ENCODE peak calls at places on chromosomes 3 and 15, in five cellular contexts. Q, B, X, V and D are unnamed samples.
A peak's percentile ranks its signal among the peaks of the same experiment; 100 is the strongest.

GRCh38 chr3:142235690-142236089 is 10.3 kb upstream of the GK5 start:
- DNase-seq in Q (no peak), V (no peak), X (no peak), B (no peak), D (no peak)

GRCh38 chr15:91456921-91457320 is 356.9 kb downstream of the SV2B start:
- DNase-seq in Q (no peak), V (no peak), X (no peak), B (no peak), D (no peak)

GRCh38 chr3:194070220-194070633 is 65.7 kb upstream of the HES1 start:
- DNase-seq in Q (peak; percentile 65), B (no peak), V (no peak), X (no peak), D (no peak)

GRCh38 chr3:185560676-185561075 is 8.3 kb upstream of the LIPH start:
- DNase-seq in B (no peak), V (no peak), X (no peak), Q (no peak), D (no peak)

GRCh38 chr3:11143476-11143875 is 10.8 kb upstream of the HRH1 start:
- DNase-seq in Q (no peak), V (no peak), B (no peak), X (no peak), D (no peak)

GRCh38 chr3:189903562-189904250 is 217.0 kb downstream of the P3H2 start:
- DNase-seq in Q (no peak), V (no peak), X (no peak), B (no peak), D (no peak)

GRCh38 chr3:189142527-189142926 is 29.2 kb upstream of the TPRG1 start:
- DNase-seq in X (no peak), Q (no peak), V (no peak), B (no peak), D (no peak)

GRCh38 chr3:114155370-114155821 is 23.5 kb downstream of the DRD3 start:
- DNase-seq in V (peak; percentile 17), X (peak; percentile 35), B (peak; percentile 44), Q (peak; percentile 21), D (no peak)

GRCh38 chr3:4462641-4463040 is 4.4 kb downstream of the SUMF1 start:
- DNase-seq in V (no peak), Q (no peak), B (no peak), X (no peak), D (no peak)

GRCh38 chr15:91414124-91414523 is 314.1 kb downstream of the SV2B start:
- DNase-seq in B (no peak), X (no peak), V (no peak), Q (no peak), D (no peak)

GRCh38 chr3:134330895-134331810 is 43.1 kb downstream of the AMOTL2 start:
- DNase-seq in B (no peak), V (no peak), X (no peak), Q (no peak), D (no peak)

GRCh38 chr3:187610926-187611545 is 59.2 kb downstream of the SST start:
- DNase-seq in V (no peak), X (no peak), B (no peak), Q (no peak), D (no peak)

DNA sequence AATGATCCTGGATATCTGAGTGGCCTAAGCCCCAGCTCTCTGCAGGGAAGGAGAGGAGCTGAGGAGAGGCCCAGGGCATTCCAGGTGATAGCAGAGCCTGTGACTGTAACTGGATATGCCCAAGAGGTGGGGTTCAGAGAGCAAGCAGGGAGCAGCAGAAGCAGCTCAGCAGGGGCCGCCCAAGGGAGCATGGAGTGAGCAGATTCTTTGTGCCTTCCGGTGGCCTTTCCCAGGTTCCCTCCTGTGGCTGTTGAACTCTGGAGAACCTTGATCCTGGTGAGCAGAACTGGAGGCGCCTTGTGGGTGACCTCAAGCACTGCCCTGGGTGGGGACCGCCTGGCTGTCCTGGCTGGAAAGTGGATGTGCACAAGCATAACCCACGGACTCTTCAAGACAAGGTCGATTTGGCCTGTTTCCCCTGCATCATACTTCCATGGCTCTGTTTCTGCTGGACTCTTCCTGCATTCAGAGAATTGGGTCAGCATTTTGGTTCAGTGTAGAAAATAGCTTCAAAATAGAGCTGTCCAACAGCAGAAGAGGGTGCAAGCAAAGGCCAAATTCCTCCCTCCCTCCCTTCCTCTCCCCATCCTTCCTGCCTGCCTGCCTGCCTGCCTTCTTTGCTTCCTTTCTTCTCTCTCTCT is 76.1 kb downstream of the ARNT2 start:
- DNase-seq in Q (peak; percentile 15), X (no peak), B (no peak), V (no peak), D (no peak)
- TF ChIP-seq FOXM1 in Q (no peak), X (no peak), B (no peak), V (no peak), D (no peak)

DNA sequence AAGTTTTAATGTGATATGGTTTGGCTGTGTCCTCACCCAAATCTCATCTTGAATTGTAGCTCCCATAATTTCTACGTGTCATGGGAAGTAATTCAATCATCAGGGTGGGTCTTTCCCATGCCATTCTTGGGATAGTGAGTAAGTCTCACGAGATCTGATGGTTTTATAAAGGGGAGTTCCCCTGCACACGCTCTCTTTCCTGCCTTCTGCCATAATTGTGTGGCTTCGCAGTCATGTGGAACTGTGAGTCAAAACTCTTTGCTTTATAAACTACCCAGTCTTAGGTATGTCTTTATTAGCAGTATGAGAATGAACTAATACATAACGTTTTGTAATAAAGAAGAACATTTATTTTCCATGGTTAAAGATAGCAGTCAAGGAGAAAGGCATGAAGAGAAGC is 39.2 kb upstream of the GOLIM4 start:
- DNase-seq in B (no peak), X (no peak), Q (no peak), V (no peak), D (no peak)
- TF ChIP-seq FOXM1 in B (no peak), X (no peak), Q (no peak), V (no peak), D (no peak)

DNA sequence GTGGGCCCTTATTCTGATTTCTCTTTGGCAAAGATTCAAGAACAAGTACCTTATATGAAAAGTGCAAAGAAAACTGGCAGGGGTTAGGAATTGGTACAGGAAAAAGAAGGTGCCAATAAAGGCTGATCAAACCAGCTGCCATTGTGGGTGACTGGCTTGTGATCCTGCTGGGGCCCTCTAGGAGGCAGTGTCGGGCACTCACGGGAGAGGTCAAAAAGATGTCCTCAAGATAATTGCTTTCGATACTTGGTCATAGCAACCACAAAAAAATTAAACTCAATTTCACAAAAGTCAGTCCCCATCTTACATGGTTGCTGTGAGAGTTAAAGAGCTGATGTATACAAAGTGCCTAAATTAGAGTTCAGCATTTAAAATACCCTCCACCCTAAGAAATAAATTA is 31.0 kb upstream of the CAV3 start:
- DNase-seq in Q (no peak), V (no peak), X (peak; percentile 63), B (no peak), D (no peak)
- TF ChIP-seq FOXM1 in Q (no peak), V (no peak), X (no peak), B (no peak), D (no peak)

GRCh38 chr3:88188436-88188835 is 38.7 kb downstream of the C3orf38 start:
- DNase-seq in Q (peak; percentile 21), V (peak; percentile 7), X (peak; percentile 4), B (peak; percentile 5), D (no peak)
- TF ChIP-seq FOXM1 in Q (no peak), V (no peak), X (no peak), B (no peak), D (no peak)

GRCh38 chr3:110292102-110292501 is 779.5 kb upstream of the NECTIN3 start:
- DNase-seq in X (no peak), B (no peak), Q (no peak), V (no peak), D (no peak)
- TF ChIP-seq FOXM1 in X (no peak), B (no peak), Q (no peak), V (no peak), D (no peak)

DNA sequence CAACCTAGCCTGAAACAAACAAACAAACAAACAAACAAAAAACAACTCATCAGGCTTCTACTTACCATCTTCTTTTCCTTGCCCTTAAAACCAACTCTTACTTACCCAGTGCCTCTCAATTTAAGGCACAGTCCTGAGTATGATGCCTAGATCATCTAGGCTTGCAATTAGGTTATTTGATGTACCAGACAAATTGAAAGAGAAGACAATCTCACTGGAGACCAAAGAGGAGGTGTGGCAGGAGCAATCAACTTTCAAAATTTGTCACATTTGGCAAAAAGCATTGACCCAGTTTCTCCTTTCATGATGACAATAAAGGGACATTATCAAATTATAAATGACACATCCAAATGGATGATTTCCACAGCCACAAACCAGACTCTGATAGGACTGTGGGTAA is 36.0 kb downstream of the AAGAB start:
- DNase-seq in B (no peak), X (no peak), V (no peak), Q (no peak), D (no peak)
- TF ChIP-seq FOXM1 in B (no peak), X (no peak), V (no peak), Q (no peak), D (no peak)

GRCh38 chr3:177468816-177469590 is 271.7 kb upstream of the TBL1XR1 start:
- DNase-seq in Q (no peak), X (no peak), V (no peak), B (no peak), D (no peak)
- TF ChIP-seq FOXM1 in Q (no peak), X (no peak), V (no peak), B (no peak), D (no peak)